ENCODE peak calls at places on chromosome 5, in five cellular contexts. One of them, this sample, is unnamed.

GRCh38 chr5:112693301-112693700 is 44.4 kb upstream of the APC start:
- DNase-seq in SW480: no peak
- DNase-seq in NCI-H2081: no peak
- DNase-seq in ovary: no peak
- DNase-seq in nephron progenitor cell: no peak
- DNase-seq in this sample: no peak

GRCh38 chr5:160643588-160643987 is 208.4 kb downstream of the ATP10B start:
- DNase-seq in SW480: no peak
- DNase-seq in NCI-H2081: no peak
- DNase-seq in nephron progenitor cell: no peak
- DNase-seq in ovary: no peak
- DNase-seq in this sample: no peak

GRCh38 chr5:102916114-102916513 is 161.0 kb downstream of the PAM start:
- DNase-seq in ovary: no peak
- DNase-seq in NCI-H2081: no peak
- DNase-seq in nephron progenitor cell: no peak
- DNase-seq in SW480: no peak
- DNase-seq in this sample: no peak

GRCh38 chr5:164518741-164519080 is 1013.3 kb downstream of the MAT2B start:
- DNase-seq in nephron progenitor cell: no peak
- DNase-seq in NCI-H2081: no peak
- DNase-seq in ovary: no peak
- DNase-seq in SW480: no peak
- DNase-seq in this sample: no peak

GRCh38 chr5:132386644-132387286 is 17.3 kb downstream of the SLC22A5 start:
- DNase-seq in ovary: peak
- DNase-seq in SW480: peak
- DNase-seq in NCI-H2081: peak
- DNase-seq in nephron progenitor cell: peak
- DNase-seq in this sample: peak

GRCh38 chr5:16914584-16914983 is 21.5 kb downstream of the MYO10 start:
- DNase-seq in ovary: no peak
- DNase-seq in SW480: no peak
- DNase-seq in NCI-H2081: no peak
- DNase-seq in nephron progenitor cell: no peak
- DNase-seq in this sample: no peak

GRCh38 chr5:158487156-158487555 is 612.6 kb downstream of the EBF1 start:
- DNase-seq in NCI-H2081: no peak
- DNase-seq in ovary: no peak
- DNase-seq in nephron progenitor cell: no peak
- DNase-seq in SW480: no peak
- DNase-seq in this sample: peak

GRCh38 chr5:146785065-146785464 is 93.5 kb downstream of the PPP2R2B start:
- DNase-seq in nephron progenitor cell: no peak
- DNase-seq in SW480: no peak
- DNase-seq in ovary: no peak
- DNase-seq in NCI-H2081: no peak
- DNase-seq in this sample: no peak

GRCh38 chr5:134227259-134227658 is 1.4 kb upstream of the PPP2CA start:
- DNase-seq in NCI-H2081: no peak
- DNase-seq in SW480: peak
- DNase-seq in nephron progenitor cell: no peak
- DNase-seq in ovary: peak
- DNase-seq in this sample: peak

GRCh38 chr5:122111513-122111912 is 17.8 kb upstream of the ZNF474 start:
- DNase-seq in nephron progenitor cell: no peak
- DNase-seq in ovary: no peak
- DNase-seq in SW480: no peak
- DNase-seq in NCI-H2081: peak
- DNase-seq in this sample: no peak

GRCh38 chr5:173327948-173328895 is at the start of gene STC2:
- DNase-seq in nephron progenitor cell: peak
- DNase-seq in NCI-H2081: peak
- DNase-seq in ovary: no peak
- DNase-seq in SW480: peak
- DNase-seq in this sample: peak

GRCh38 chr5:4875942-4876341 is 264.2 kb upstream of the ADAMTS16 start:
- DNase-seq in SW480: no peak
- DNase-seq in ovary: no peak
- DNase-seq in nephron progenitor cell: no peak
- DNase-seq in NCI-H2081: no peak
- DNase-seq in this sample: no peak

GRCh38 chr5:42948961-42949347 is 91.2 kb downstream of the ANXA2R start:
- DNase-seq in ovary: no peak
- DNase-seq in SW480: no peak
- DNase-seq in NCI-H2081: no peak
- DNase-seq in nephron progenitor cell: no peak
- DNase-seq in this sample: no peak

GRCh38 chr5:155700333-155700732 is 626.6 kb upstream of the SGCD start:
- DNase-seq in NCI-H2081: no peak
- DNase-seq in SW480: peak
- DNase-seq in nephron progenitor cell: no peak
- DNase-seq in ovary: no peak
- DNase-seq in this sample: peak

This sample was measured in neural progenitor cell.